ENCODE peak calls at places on chromosomes 7 and 10, in seven cellular contexts. Y is AG09309, H is neuronal stem cell, A is NCI-H2081, X is SW 1271, Q is MCF 10A, S is stomach. C is an unnamed sample.

GRCh38 chr10:6211341-6212265 is 8.9 kb downstream of the PFKFB3 start:
- DNase-seq in H (peak), S (no peak), Q (no peak), X (no peak), A (no peak), Y (no peak), C (no peak)

GRCh38 chr10:42551582-42552187 is 86.7 kb downstream of the ZNF33B start:
- DNase-seq in A (no peak), Y (no peak), H (peak), X (no peak), Q (peak), S (no peak), C (no peak)

GRCh38 chr10:91642831-91643692 is 10.2 kb upstream of the PPP1R3C start:
- DNase-seq in X (no peak), H (no peak), S (no peak), Q (peak), A (no peak), Y (no peak), C (no peak)

GRCh38 chr7:14748461-14748860 is 154.1 kb downstream of the DGKB start:
- DNase-seq in Y (peak), A (no peak), Q (peak), S (no peak), H (no peak), X (peak), C (no peak)

GRCh38 chr7:132145466-132145865 is 430.8 kb downstream of the PLXNA4 start:
- DNase-seq in H (peak), X (no peak), A (no peak), Q (peak), S (no peak), Y (peak), C (peak)

GRCh38 chr10:104622598-104623209 is 18.4 kb upstream of the SORCS3 start:
- DNase-seq in X (no peak), S (no peak), A (no peak), H (peak), Y (no peak), Q (peak), C (no peak)

GRCh38 chr7:105000927-105001336 is 13.1 kb upstream of the KMT2E start:
- DNase-seq in X (no peak), A (no peak), H (no peak), Y (no peak), Q (no peak), S (no peak), C (no peak)

GRCh38 chr10:14698487-14699170 is 76.1 kb downstream of the FAM107B start:
- DNase-seq in H (no peak), Y (peak), S (no peak), Q (peak), A (no peak), X (no peak), C (no peak)

GRCh38 chr7:18317956-18318355 is 177.6 kb upstream of the HDAC9 start:
- DNase-seq in X (no peak), Q (no peak), A (no peak), Y (no peak), S (no peak), H (no peak), C (no peak)

C was measured in HAP-1.